ENCODE peak calls at places on chromosomes 16 and 17, in five cellular contexts. L, V, H, B and W are unnamed samples. For H3K4me1, the result is how much of the 10 kb centered on the place peaks cover.

GRCh38 chr17:1107777-1108559 is 71.8 kb downstream of the ABR start:
- DNase-seq in L (no peak), V (no peak), H (no peak), B (no peak), W (no peak)

GRCh38 chr16:20866161-20866772 is 33.9 kb downstream of the DCUN1D3 start:
- DNase-seq in L (no peak), V (peak), H (peak), B (peak), W (no peak)

GRCh38 chr17:10821770-10822169 is 16.1 kb downstream of the PIRT start:
- DNase-seq in L (no peak), V (no peak), H (no peak), B (no peak), W (no peak)

GRCh38 chr17:41687828-41688640 is 651 bp upstream of the EIF1 start:
- DNase-seq in L (peak), V (peak), H (peak), B (peak), W (peak)

GRCh38 chr17:62653831-62654829 is 26.7 kb downstream of the MRC2 start:
- DNase-seq in L (peak), V (peak), H (peak), B (peak), W (peak)

GRCh38 chr16:17129971-17130370 is 340.8 kb downstream of the XYLT1 start:
- DNase-seq in L (no peak), V (no peak), H (no peak), B (no peak), W (no peak)

GRCh38 chr16:77723108-77723514 is 797 bp downstream of the NUDT7 start:
- DNase-seq in L (peak), V (peak), H (no peak), B (peak), W (peak)

GRCh38 chr16:85354623-85355514 is 242.6 kb upstream of the CIBAR2 start:
- DNase-seq in L (no peak), V (no peak), H (no peak), B (peak), W (no peak)

GRCh38 chr17:68509151-68510057 is 2.8 kb upstream of the PRKAR1A start:
- DNase-seq in L (peak), V (peak), H (no peak), B (no peak), W (no peak)

GRCh38 chr17:1997587-1998425 is 27.3 kb downstream of the RTN4RL1 start:
- DNase-seq in L (no peak), V (peak), H (peak), B (no peak), W (no peak)

GRCh38 chr17:56994009-56994792 is 16.3 kb downstream of the SCPEP1 start:
- DNase-seq in L (no peak), V (no peak), H (no peak), B (peak), W (no peak)

DNA sequence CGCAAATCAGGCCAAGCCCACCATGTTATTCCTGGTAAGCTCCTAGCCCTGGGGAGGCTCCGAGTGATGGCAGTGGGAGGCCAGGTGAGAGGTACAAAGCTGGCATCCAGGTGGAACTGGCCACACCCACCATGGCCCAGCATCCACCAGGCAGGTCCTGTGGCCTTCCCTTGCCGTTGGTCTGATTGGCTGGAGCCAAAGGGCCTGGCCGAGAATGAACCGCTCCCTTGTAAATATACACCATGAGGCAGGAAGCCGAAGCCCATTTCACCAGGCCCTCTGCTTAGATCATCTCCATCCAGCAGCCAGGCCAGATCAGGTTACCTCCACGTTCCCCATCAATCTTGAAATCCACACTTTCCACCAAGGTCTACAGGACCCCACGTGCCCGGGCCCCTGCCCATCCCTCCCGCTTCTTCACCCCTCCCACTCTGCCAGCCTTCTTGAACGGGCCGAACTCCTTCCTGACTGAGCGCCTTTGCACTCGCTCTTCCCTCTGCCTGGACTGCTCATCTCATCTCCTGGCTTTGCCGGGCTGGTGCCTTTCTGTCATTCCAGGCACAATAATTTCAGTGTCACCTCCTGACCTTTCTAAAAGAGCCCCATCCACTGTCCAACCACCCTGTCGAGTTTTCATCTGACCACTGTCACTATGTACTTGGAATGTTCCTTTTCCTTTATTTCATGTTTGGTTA is 5.8 kb downstream of the SOCS1 start:
- DNase-seq in L (no peak), V (no peak), H (no peak), B (peak), W (no peak)
- H3K4me1 ChIP-seq in L (under half), V (under half), H (under half), B (under half), W (under half)

DNA sequence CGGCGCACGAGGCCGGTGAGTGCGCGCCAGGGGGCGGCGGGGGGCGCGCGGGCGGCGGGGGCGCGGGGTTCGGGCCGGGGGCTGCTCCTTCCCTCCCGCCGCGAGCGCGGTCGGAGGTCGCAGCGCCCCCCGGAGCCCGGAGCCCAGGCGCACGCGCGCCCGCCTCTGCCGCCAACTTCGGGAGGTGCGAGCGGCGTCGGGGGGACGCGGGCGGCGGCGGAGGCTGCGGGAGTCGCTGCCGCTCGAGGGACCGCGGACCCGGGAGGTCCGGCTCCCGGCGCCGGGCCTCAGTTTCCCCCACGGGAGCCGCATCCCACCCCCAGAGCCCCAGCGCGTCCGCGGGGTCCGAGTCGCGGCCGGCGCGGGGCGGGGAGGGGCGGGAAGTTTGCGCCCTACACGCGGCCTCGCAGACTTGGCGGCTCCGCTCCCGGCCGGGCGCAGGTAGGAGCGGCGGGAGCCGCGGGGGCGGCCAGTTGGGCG is at the start of gene PRR35:
- DNase-seq in L (no peak), V (no peak), H (no peak), B (no peak), W (no peak)
- H3K4me3 ChIP-seq in L (no peak), V (no peak), H (no peak), B (no peak), W (no peak)

GRCh38 chr17:30332057-30332542 is 1.8 kb downstream of the TMIGD1 start:
- DNase-seq in L (no peak), V (no peak), H (no peak), B (peak), W (no peak)
- TF ChIP-seq POLR2A in L (no peak), V (no peak), H (no peak), B (no peak), W (no peak)

GRCh38 chr17:73462830-73463229 is 151.0 kb upstream of the CDC42EP4 start:
- DNase-seq in L (no peak), V (no peak), H (no peak), B (no peak), W (no peak)
- H3K4me1 ChIP-seq in L (under half), V (under half), H (under half), B (under half), W (under half)

DNA sequence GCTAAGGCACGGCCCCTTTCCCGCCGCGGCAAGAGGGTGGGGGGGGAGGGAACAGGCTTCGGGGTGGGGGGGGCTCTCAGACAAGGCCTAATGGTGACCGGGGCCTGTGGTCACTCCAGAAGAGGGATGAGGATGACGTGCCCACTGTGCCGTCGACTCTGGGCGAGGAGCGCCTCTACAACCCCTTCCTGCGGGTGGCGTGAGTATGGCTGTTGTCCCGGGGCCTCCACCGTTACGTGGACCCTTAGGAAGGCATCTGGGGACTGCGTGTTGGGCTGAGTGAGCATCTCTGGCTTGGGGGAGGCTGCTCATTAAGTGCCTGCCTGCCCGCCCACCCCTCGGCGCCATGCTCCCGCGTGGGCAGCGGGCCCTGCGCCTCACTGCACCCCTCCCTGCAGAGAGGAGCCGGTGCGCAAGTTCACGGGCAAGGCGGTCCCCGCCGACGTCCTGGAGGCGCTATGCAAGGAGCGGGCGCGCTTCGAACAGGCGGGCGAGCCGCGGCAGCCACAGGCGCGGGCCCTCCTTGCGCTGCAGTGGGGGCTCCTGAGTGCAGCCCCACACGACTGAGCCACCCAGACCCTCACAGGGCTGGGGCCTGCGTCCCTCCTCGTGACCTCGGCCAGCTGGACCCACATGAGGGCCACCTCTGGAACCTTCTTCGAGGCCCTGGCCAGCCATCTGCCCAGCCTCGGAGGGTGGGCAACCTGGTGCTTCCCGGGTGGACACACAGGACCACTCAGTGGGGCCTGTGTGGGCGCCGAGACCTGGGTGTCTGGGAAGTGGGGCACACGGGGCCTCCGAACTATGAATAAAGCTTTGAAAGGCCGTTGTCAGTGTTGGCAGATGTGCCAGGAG is 2.2 kb downstream of the HAGHL start:
- DNase-seq in L (no peak), V (no peak), H (no peak), B (no peak), W (no peak)
- H3K4me3 ChIP-seq in L (no peak), V (no peak), H (no peak), B (no peak), W (no peak)

GRCh38 chr17:59838196-59838911 is 54.4 kb downstream of the TUBD1 start:
- DNase-seq in L (no peak), V (peak), H (no peak), B (no peak), W (no peak)

GRCh38 chr17:59839646-59840328 is 53.0 kb downstream of the TUBD1 start:
- DNase-seq in L (no peak), V (no peak), H (no peak), B (no peak), W (no peak)

GRCh38 chr17:59840908-59841666 is 51.7 kb downstream of the TUBD1 start:
- DNase-seq in L (no peak), V (no peak), H (no peak), B (peak), W (no peak)

GRCh38 chr17:59840329-59840907 is 52.3 kb downstream of the TUBD1 start:
- DNase-seq in L (no peak), V (no peak), H (no peak), B (no peak), W (no peak)

GRCh38 chr17:59837362-59838195 is 55.2 kb downstream of the TUBD1 start:
- DNase-seq in L (peak), V (peak), H (peak), B (peak), W (peak)
- TF ChIP-seq POLR2A in L (peak), V (peak), H (peak), B (peak), W (peak)

GRCh38 chr17:75731716-75732498 is 10.6 kb downstream of the ITGB4 start:
- DNase-seq in L (no peak), V (no peak), H (no peak), B (no peak), W (no peak)
- H3K4me1 ChIP-seq in L (under half), V (under half), H (under half), B (under half), W (under half)